ENCODE peak calls at places on chromosomes 12 and 14, in seven cellular contexts. B is stimulated activated CD4-positive, alpha-beta T cell treated with anti-CD3 and anti-CD28 coated beads, Interleukin-15, amount 100 ng/mL, for 24 hours; O is naive thymus-derived CD4-positive, alpha-beta T cell; X is Daoy; W is mucosa of gallbladder; Y is CD4-positive, alpha-beta memory T cell; M is GM20000. L is an unnamed sample.
A peak's percentile ranks its signal among the peaks of the same experiment; 100 is the strongest.

GRCh38 chr12:132023658-132024057 is 73.9 kb downstream of the EP400 start:
- DNase-seq in B (no peak), W (no peak), O (no peak), M (no peak), Y (no peak), X (no peak), L (no peak)

GRCh38 chr12:56565510-56566101 is 44.0 kb downstream of the RBMS2 start:
- DNase-seq in M (peak; percentile 55), Y (peak; percentile 49), X (peak; percentile 65), W (peak; percentile 69), O (no peak), B (peak; percentile 49), L (peak; percentile 47)

GRCh38 chr14:93332032-93332852 is 594 bp downstream of the BTBD7 start:
- DNase-seq in X (peak; percentile 67), B (peak; percentile 44), M (peak; percentile 85), Y (no peak), W (no peak), O (peak; percentile 17), L (peak; percentile 64)

GRCh38 chr12:124938606-124939427 is 24.4 kb upstream of the UBC start:
- DNase-seq in Y (peak; percentile 80), W (peak; percentile 79), O (no peak), M (peak; percentile 16), B (peak; percentile 66), X (no peak), L (peak; percentile 87)

GRCh38 chr12:89927226-89927698 is 218.6 kb upstream of the ATP2B1 start:
- DNase-seq in X (no peak), B (no peak), M (peak; percentile 82), W (no peak), O (no peak), Y (no peak), L (no peak)

GRCh38 chr14:24861083-24861630 is 188.8 kb downstream of the STXBP6 start:
- DNase-seq in X (peak; percentile 79), Y (no peak), M (no peak), W (no peak), O (no peak), B (no peak), L (peak; percentile 18)

GRCh38 chr12:45568808-45569207 is 160.7 kb upstream of the ARID2 start:
- DNase-seq in Y (no peak), M (no peak), B (no peak), O (no peak), X (no peak), W (no peak), L (no peak)

GRCh38 chr12:4855121-4855924 is 54.4 kb upstream of the KCNA1 start:
- DNase-seq in B (peak; percentile 59), O (peak; percentile 59), X (peak; percentile 82), M (peak; percentile 66), W (peak; percentile 75), Y (peak; percentile 61), L (peak; percentile 63)

GRCh38 chr14:88856786-88857366 is 32.4 kb downstream of the TTC8 start:
- DNase-seq in B (no peak), X (no peak), O (no peak), W (no peak), M (no peak), Y (no peak), L (no peak)

GRCh38 chr14:76191297-76191696 is 39.6 kb downstream of the GPATCH2L start:
- DNase-seq in X (no peak), Y (no peak), B (no peak), M (no peak), O (no peak), W (peak; percentile 31), L (peak; percentile 27)

GRCh38 chr12:7061138-7061537 is 620 bp downstream of the C1S start:
- DNase-seq in B (no peak), O (no peak), X (no peak), M (no peak), W (no peak), Y (no peak), L (no peak)

GRCh38 chr14:102194856-102195255 is 55.2 kb downstream of the WDR20 start:
- DNase-seq in Y (no peak), W (no peak), O (no peak), B (no peak), X (no peak), M (no peak), L (no peak)

GRCh38 chr12:15074351-15074750 is 101.5 kb downstream of the PDE6H start:
- DNase-seq in X (no peak), B (no peak), M (no peak), O (no peak), W (no peak), Y (no peak), L (no peak)

GRCh38 chr14:35229495-35230089 is 62.6 kb upstream of the PSMA6 start:
- DNase-seq in B (no peak), X (no peak), W (no peak), Y (no peak), M (no peak), O (peak; percentile 35), L (peak; percentile 50)

GRCh38 chr12:47817272-47818006 is 2.3 kb downstream of the HDAC7 start:
- DNase-seq in X (no peak), W (no peak), Y (no peak), B (no peak), M (no peak), O (no peak), L (no peak)

GRCh38 chr14:75290851-75291250 is 12.2 kb downstream of the FOS start:
- DNase-seq in W (no peak), B (no peak), Y (no peak), M (no peak), X (no peak), O (no peak), L (peak; percentile 55)

GRCh38 chr14:40122978-40123648 is 690.9 kb upstream of the FBXO33 start:
- DNase-seq in O (no peak), B (no peak), W (no peak), M (no peak), Y (no peak), X (no peak), L (no peak)

L was measured in trophoblast cell.